ENCODE peak calls at places on chromosomes 2 and 18, in five cellular contexts. Q is adrenal gland, L is dorsolateral prefrontal cortex, G is right cardiac atrium, S is spleen. U is an unnamed sample.

GRCh38 chr2:10398496-10398895 is 49.6 kb downstream of the ODC1 start:
- DNase-seq in Q (no peak), L (no peak), G (peak; percentile 71), S (peak; percentile 74), U (no peak)

GRCh38 chr18:39241534-39241933 is 1675.9 kb upstream of the CELF4 start:
- DNase-seq in Q (no peak), L (no peak), G (no peak), S (no peak), U (no peak)

GRCh38 chr2:208254118-208254870 is 577 bp downstream of the IDH1 start:
- DNase-seq in Q (peak; percentile 90), L (peak; percentile 84), G (peak; percentile 80), S (peak; percentile 97), U (peak; percentile 52)

GRCh38 chr2:105329197-105329554 is 359 bp downstream of the TGFBRAP1 start:
- DNase-seq in Q (peak; percentile 54), L (no peak), G (peak; percentile 22), S (no peak), U (no peak)

GRCh38 chr2:25098056-25098455 is 56.2 kb downstream of the EFR3B start:
- DNase-seq in Q (no peak), L (no peak), G (no peak), S (no peak), U (no peak)

GRCh38 chr18:7987284-7987976 is 420.3 kb downstream of the PTPRM start:
- DNase-seq in Q (no peak), L (no peak), G (no peak), S (no peak), U (no peak)

GRCh38 chr18:10771053-10771709 is 245.4 kb downstream of the NAPG start:
- DNase-seq in Q (no peak), L (no peak), G (no peak), S (no peak), U (no peak)

GRCh38 chr2:48713647-48714046 is 41.9 kb downstream of the LHCGR start:
- DNase-seq in Q (no peak), L (no peak), G (no peak), S (no peak), U (no peak)

GRCh38 chr2:33788044-33788443 is 188.9 kb upstream of the FAM98A start:
- DNase-seq in Q (no peak), L (no peak), G (no peak), S (no peak), U (no peak)

GRCh38 chr18:49960376-49960775 is 147.0 kb upstream of the ACAA2 start:
- DNase-seq in Q (no peak), L (no peak), G (no peak), S (no peak), U (no peak)

GRCh38 chr18:66533693-66534092 is 70.2 kb downstream of the CDH19 start:
- DNase-seq in Q (no peak), L (no peak), G (no peak), S (no peak), U (no peak)

GRCh38 chr2:26978061-26978596 is 7.7 kb downstream of the MAPRE3 start:
- DNase-seq in Q (peak; percentile 73), L (peak; percentile 63), G (no peak), S (no peak), U (no peak)

GRCh38 chr2:172113617-172114016 is 10.9 kb upstream of the DLX2 start:
- DNase-seq in Q (no peak), L (no peak), G (no peak), S (no peak), U (no peak)

GRCh38 chr2:116668691-116669090 is 1145.8 kb upstream of the DDX18 start:
- DNase-seq in Q (no peak), L (no peak), G (no peak), S (no peak), U (no peak)

GRCh38 chr2:239378021-239378917 is 22.6 kb downstream of the HDAC4 start:
- DNase-seq in Q (no peak), L (no peak), G (no peak), S (peak; percentile 66), U (no peak)

GRCh38 chr2:209331291-209331844 is 92.5 kb upstream of the MAP2 start:
- DNase-seq in Q (no peak), L (no peak), G (no peak), S (no peak), U (no peak)

GRCh38 chr2:160375037-160375436 is 118.6 kb downstream of the RBMS1 start:
- DNase-seq in Q (no peak), L (no peak), G (no peak), S (no peak), U (no peak)

GRCh38 chr18:58581265-58581664 is 47.6 kb downstream of the ALPK2 start:
- DNase-seq in Q (no peak), L (no peak), G (no peak), S (no peak), U (no peak)

GRCh38 chr2:27596627-27597026 is 13.8 kb downstream of the ZNF512 start:
- DNase-seq in Q (no peak), L (no peak), G (no peak), S (no peak), U (no peak)

GRCh38 chr2:20913460-20913859 is 90.6 kb upstream of the LDAH start:
- DNase-seq in Q (no peak), L (no peak), G (no peak), S (no peak), U (no peak)

GRCh38 chr18:73677458-73677857 is 470.2 kb downstream of the FBXO15 start:
- DNase-seq in Q (no peak), L (no peak), G (no peak), S (no peak), U (no peak)

GRCh38 chr18:40133253-40133652 is 1821.8 kb upstream of the PIK3C3 start:
- DNase-seq in Q (no peak), L (no peak), G (no peak), S (no peak), U (no peak)

GRCh38 chr2:105510761-105511669 is 112.2 kb upstream of the FHL2 start:
- DNase-seq in Q (no peak), L (no peak), G (no peak), S (no peak), U (no peak)

GRCh38 chr2:12317853-12318426 is 398.8 kb upstream of the TRIB2 start:
- DNase-seq in Q (peak; percentile 85), L (no peak), G (no peak), S (no peak), U (no peak)

GRCh38 chr18:11653521-11653920 is 35.5 kb upstream of the GNAL start:
- DNase-seq in Q (no peak), L (no peak), G (no peak), S (no peak), U (no peak)

GRCh38 chr18:46370898-46371297 is 266.7 kb downstream of the HAUS1 start:
- DNase-seq in Q (no peak), L (no peak), G (no peak), S (no peak), U (no peak)

GRCh38 chr18:46373787-46374186 is 269.6 kb downstream of the HAUS1 start:
- DNase-seq in Q (no peak), L (no peak), G (no peak), S (no peak), U (no peak)

GRCh38 chr18:46373131-46373530 is 268.9 kb downstream of the HAUS1 start:
- DNase-seq in Q (no peak), L (no peak), G (no peak), S (no peak), U (no peak)

GRCh38 chr18:46374850-46375249 is 270.7 kb downstream of the HAUS1 start:
- DNase-seq in Q (no peak), L (no peak), G (no peak), S (no peak), U (no peak)

DNA sequence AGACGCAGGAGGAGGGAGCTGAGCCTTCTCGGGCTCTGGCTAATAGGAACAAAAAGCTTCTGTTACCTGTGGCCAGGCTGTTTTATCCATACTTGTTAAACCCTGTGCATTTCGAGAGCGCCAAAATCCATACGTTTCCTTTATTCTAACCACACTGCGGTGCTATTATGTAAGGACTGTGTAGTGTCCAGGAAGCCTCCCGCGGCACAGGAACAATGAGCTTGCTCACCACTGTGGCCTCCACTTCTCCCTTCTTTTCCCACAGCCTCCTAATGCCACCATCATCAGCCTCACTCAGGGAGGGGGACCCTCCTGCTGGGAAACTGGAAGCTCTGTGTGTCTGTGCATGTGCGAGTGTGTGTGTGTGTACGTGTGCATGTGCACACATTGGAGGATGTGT is 268.5 kb downstream of the HAUS1 start:
- DNase-seq in Q (no peak), L (no peak), G (no peak), S (no peak), U (no peak)
- H3K27ac ChIP-seq in Q (no peak overlapping the region), L (no peak overlapping the region), G (no peak overlapping the region), S (no peak overlapping the region), U (no peak overlapping the region)

GRCh38 chr18:44803019-44803650 is 122.4 kb downstream of the SETBP1 start:
- DNase-seq in Q (no peak), L (no peak), G (no peak), S (no peak), U (no peak)

GRCh38 chr18:44805176-44805575 is 124.5 kb downstream of the SETBP1 start:
- DNase-seq in Q (no peak), L (no peak), G (no peak), S (no peak), U (no peak)

GRCh38 chr18:44801796-44802195 is 121.1 kb downstream of the SETBP1 start:
- DNase-seq in Q (no peak), L (no peak), G (no peak), S (no peak), U (no peak)

GRCh38 chr18:44804033-44804432 is 123.3 kb downstream of the SETBP1 start:
- DNase-seq in Q (no peak), L (no peak), G (no peak), S (no peak), U (no peak)

DNA sequence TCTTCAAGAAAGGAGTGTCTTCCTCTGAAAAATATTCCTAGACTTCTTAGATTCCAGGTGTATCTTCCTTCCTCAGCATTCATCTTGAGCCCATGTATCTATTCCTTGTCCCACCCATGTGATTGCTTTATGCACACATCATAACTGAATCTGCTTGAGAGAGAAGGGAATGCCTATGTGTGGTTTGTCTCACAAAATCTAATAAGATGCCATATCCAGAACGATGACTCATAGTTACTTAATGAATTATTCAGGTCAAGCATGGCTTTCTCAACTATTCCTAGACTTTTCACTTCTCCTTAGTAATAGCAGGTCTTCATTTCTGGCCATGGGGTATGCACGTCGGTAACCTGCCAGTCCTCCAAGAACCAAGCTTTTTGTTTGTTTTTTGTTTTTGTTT is 121.8 kb downstream of the SETBP1 start:
- DNase-seq in Q (no peak), L (no peak), G (no peak), S (no peak), U (no peak)
- H3K27ac ChIP-seq in Q (no peak overlapping the region), L (no peak overlapping the region), G (peak overlapping the region; percentile 48), S (peak overlapping the region; percentile 33), U (no peak overlapping the region)

DNA sequence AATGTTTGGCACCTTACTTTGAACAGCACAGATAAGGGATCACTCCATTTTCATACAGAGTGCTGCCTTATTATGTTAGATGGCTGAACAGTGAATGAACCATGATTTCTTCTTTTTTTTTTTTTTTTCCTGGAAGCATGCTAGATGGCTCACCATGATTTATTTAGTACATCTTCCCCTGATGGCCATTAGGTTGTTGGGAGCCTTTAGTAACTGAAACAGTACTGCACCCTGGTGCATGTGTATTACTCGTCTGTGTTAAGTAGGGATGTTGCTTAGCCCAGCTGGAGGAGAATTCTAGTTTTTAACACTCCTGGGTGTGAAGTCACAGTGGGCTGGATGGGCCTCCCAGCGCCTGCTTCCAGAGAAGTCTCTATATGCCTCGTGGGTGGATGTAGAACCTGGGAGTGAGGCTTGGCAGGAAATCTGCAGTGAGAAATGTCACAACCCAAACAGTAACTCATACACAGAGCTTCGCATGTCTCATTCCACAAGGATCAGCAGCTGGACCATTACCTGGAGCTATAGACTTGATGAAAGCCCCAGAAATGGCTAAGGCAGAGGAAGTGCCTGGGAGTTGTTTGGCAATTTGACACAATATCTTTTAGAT is 29.0 kb upstream of the NT5DC4 start:
- DNase-seq in Q (peak; percentile 25), L (no peak), G (no peak), S (no peak), U (no peak)
- H3K27ac ChIP-seq in Q (no peak overlapping the region), L (no peak overlapping the region), G (no peak overlapping the region), S (peak overlapping the region; percentile 78), U (no peak overlapping the region)

GRCh38 chr2:101528501-101528900 is 53.6 kb upstream of the RFX8 start:
- DNase-seq in Q (no peak), L (no peak), G (no peak), S (no peak), U (no peak)
- H3K27ac ChIP-seq in Q (no peak overlapping the region), L (peak overlapping the region; percentile 47), G (no peak overlapping the region), S (no peak overlapping the region), U (no peak overlapping the region)

U was measured in caudate nucleus.